ENCODE peak calls at places on chromosomes 11 and 22, in eight cellular contexts. Y, K, O, W, N, A, T and V are unnamed samples.

GRCh38 chr11:57313071-57313787 is 11.5 kb downstream of the TNKS1BP1 start:
- DNase-seq in T (no peak), W (no peak), O (no peak), N (no peak), A (peak), Y (no peak), K (no peak), V (no peak)

GRCh38 chr11:75474878-75475766 is 42.1 kb upstream of the KLHL35 start:
- DNase-seq in N (peak), W (peak), K (peak), A (peak), T (no peak), O (peak), Y (peak), V (no peak)

GRCh38 chr11:126083829-126084607 is 21.4 kb upstream of the CDON start:
- DNase-seq in K (no peak), T (no peak), N (no peak), A (no peak), W (no peak), O (peak), Y (no peak), V (no peak)

GRCh38 chr22:48758905-48759875 is 1068.5 kb downstream of the BRD1 start:
- DNase-seq in O (no peak), T (no peak), W (no peak), A (peak), K (no peak), Y (no peak), N (no peak), V (no peak)

GRCh38 chr11:64186205-64187165 is 514 bp downstream of the STIP1 start:
- DNase-seq in W (no peak), T (peak), N (no peak), O (peak), A (peak), Y (no peak), K (peak), V (no peak)

GRCh38 chr11:85472953-85473352 is 154.2 kb downstream of the DLG2 start:
- DNase-seq in T (no peak), O (no peak), Y (no peak), A (no peak), N (no peak), W (no peak), K (no peak), V (no peak)

GRCh38 chr11:76086713-76087635 is 119.3 kb downstream of the WNT11 start:
- DNase-seq in A (no peak), W (no peak), N (no peak), T (no peak), O (no peak), K (peak), Y (peak), V (no peak)

GRCh38 chr22:39514373-39514973 is 5.9 kb upstream of the ATF4 start:
- DNase-seq in Y (no peak), N (peak), O (peak), A (peak), K (peak), W (no peak), T (no peak), V (no peak)

GRCh38 chr11:45041556-45041955 is 90.9 kb upstream of the TP53I11 start:
- DNase-seq in T (no peak), K (no peak), N (no peak), O (no peak), A (no peak), Y (no peak), W (no peak), V (no peak)

GRCh38 chr11:1696608-1697570 is at the start of gene KRTAP5-6:
- DNase-seq in K (no peak), A (no peak), W (no peak), N (no peak), O (no peak), T (no peak), Y (no peak), V (no peak)

GRCh38 chr11:22192289-22192641 is 620 bp upstream of the ANO5 start:
- DNase-seq in A (peak), T (no peak), K (no peak), O (peak), N (no peak), Y (no peak), W (no peak), V (no peak)

GRCh38 chr11:44301856-44302231 is 8.1 kb downstream of the ALX4 start:
- DNase-seq in W (no peak), O (no peak), T (no peak), A (no peak), K (peak), N (peak), Y (peak), V (no peak)

GRCh38 chr11:115226556-115226955 is 277.7 kb downstream of the CADM1 start:
- DNase-seq in A (peak), K (peak), N (no peak), Y (peak), T (no peak), W (no peak), O (no peak), V (peak)

GRCh38 chr11:35237860-35238715 is 99.1 kb downstream of the CD44 start:
- DNase-seq in A (peak), K (peak), T (peak), O (peak), W (no peak), N (peak), Y (no peak), V (no peak)

GRCh38 chr11:46142561-46142960 is 21.3 kb upstream of the PHF21A start:
- DNase-seq in Y (no peak), W (no peak), O (no peak), N (no peak), T (no peak), A (no peak), K (no peak), V (no peak)

GRCh38 chr11:58524232-58525036 is 16.5 kb upstream of the OR5B21 start:
- DNase-seq in A (peak), W (no peak), O (peak), Y (peak), K (peak), T (peak), N (peak), V (peak)

GRCh38 chr11:3196161-3197043 is 22.2 kb downstream of the MRGPRG start:
- DNase-seq in T (no peak), K (no peak), O (no peak), A (no peak), W (no peak), Y (no peak), N (no peak), V (no peak)